ENCODE peak calls at places on chromosomes 16 and 17, in four cellular contexts. P is GM12891, N is K562, E is HL-60. X is an unnamed sample.

GRCh38 chr17:9002610-9003354 is 18.5 kb upstream of the NTN1 start:
- DNase-seq in P (peak; percentile 70), N (no peak), E (no peak), X (no peak)

GRCh38 chr17:39209317-39210092 is 9.4 kb downstream of the RPL19 start:
- DNase-seq in P (no peak), N (peak; percentile 41), E (peak; percentile 84), X (no peak)

GRCh38 chr16:12395266-12395665 is 408.4 kb downstream of the CPPED1 start:
- DNase-seq in P (no peak), N (no peak), E (no peak), X (no peak)

GRCh38 chr17:49193513-49194296 is 16.7 kb downstream of the GNGT2 start:
- DNase-seq in P (no peak), N (peak; percentile 64), E (peak; percentile 46), X (peak; percentile 98)

GRCh38 chr17:3911271-3912053 is 4.8 kb downstream of the P2RX1 start:
- DNase-seq in P (peak; percentile 81), N (no peak), E (peak; percentile 45), X (peak; percentile 89)

GRCh38 chr16:17766012-17766411 is 295.3 kb upstream of the XYLT1 start:
- DNase-seq in P (no peak), N (no peak), E (no peak), X (no peak)

GRCh38 chr16:1034230-1035065 is 38.1 kb upstream of the SSTR5 start:
- DNase-seq in P (no peak), N (no peak), E (no peak), X (no peak)

GRCh38 chr16:78175287-78175686 is 75.8 kb downstream of the WWOX start:
- DNase-seq in P (no peak), N (no peak), E (no peak), X (no peak)

GRCh38 chr17:17780941-17781590 is 55.7 kb downstream of the SREBF1 start:
- DNase-seq in P (no peak), N (no peak), E (no peak), X (no peak)

GRCh38 chr17:44935116-44935515 is 12.5 kb downstream of the KIF18B start:
- DNase-seq in P (no peak), N (no peak), E (no peak), X (no peak)

GRCh38 chr17:73376152-73376551 is 64.4 kb upstream of the CDC42EP4 start:
- DNase-seq in P (no peak), N (no peak), E (no peak), X (no peak)

GRCh38 chr17:82915010-82915696 is 75.3 kb upstream of the ZNF750 start:
- DNase-seq in P (no peak), N (no peak), E (no peak), X (peak; percentile 11)

GRCh38 chr16:16120382-16121184 is 102.7 kb downstream of the ABCC6 start:
- DNase-seq in P (no peak), N (peak; percentile 82), E (no peak), X (no peak)

GRCh38 chr17:48646183-48647102 is 20.3 kb upstream of the HOXB9 start:
- DNase-seq in P (no peak), N (peak; percentile 76), E (no peak), X (no peak)

GRCh38 chr17:73166731-73167581 is 2.1 kb downstream of the SSTR2 start:
- DNase-seq in P (no peak), N (no peak), E (peak; percentile 66), X (no peak)

GRCh38 chr16:58556678-58557077 is 41.4 kb downstream of the SETD6 start:
- DNase-seq in P (no peak), N (no peak), E (no peak), X (no peak)

GRCh38 chr17:42118545-42118944 is 2.6 kb downstream of the KAT2A start:
- DNase-seq in P (no peak), N (peak; percentile 41), E (no peak), X (no peak)

GRCh38 chr17:55177159-55177913 is 87.4 kb upstream of the HLF start:
- DNase-seq in P (no peak), N (no peak), E (no peak), X (no peak)

GRCh38 chr17:81030726-81031570 is 4.0 kb upstream of the BAIAP2 start:
- DNase-seq in P (peak; percentile 3), N (no peak), E (no peak), X (no peak)

GRCh38 chr17:81032641-81033422 is 2.1 kb upstream of the BAIAP2 start:
- DNase-seq in P (no peak), N (no peak), E (no peak), X (no peak)

GRCh38 chr17:81033535-81034167 is 1.3 kb upstream of the BAIAP2 start:
- DNase-seq in P (no peak), N (no peak), E (no peak), X (no peak)

GRCh38 chr17:81029859-81030258 is 5.1 kb upstream of the BAIAP2 start:
- DNase-seq in P (no peak), N (no peak), E (no peak), X (no peak)

GRCh38 chr17:81031571-81032550 is 3.1 kb upstream of the BAIAP2 start:
- DNase-seq in P (no peak), N (no peak), E (no peak), X (no peak)
- TF ChIP-seq SPI1 in P (no peak), N (no peak), E (no peak), X (no peak)

GRCh38 chr16:73739049-73739769 is 557.4 kb upstream of the PSMD7 start:
- DNase-seq in P (no peak), N (no peak), E (no peak), X (no peak)

GRCh38 chr16:73746554-73746953 is 550.1 kb upstream of the PSMD7 start:
- DNase-seq in P (no peak), N (no peak), E (no peak), X (no peak)

GRCh38 chr16:73747328-73747727 is 549.3 kb upstream of the PSMD7 start:
- DNase-seq in P (no peak), N (no peak), E (no peak), X (no peak)

DNA sequence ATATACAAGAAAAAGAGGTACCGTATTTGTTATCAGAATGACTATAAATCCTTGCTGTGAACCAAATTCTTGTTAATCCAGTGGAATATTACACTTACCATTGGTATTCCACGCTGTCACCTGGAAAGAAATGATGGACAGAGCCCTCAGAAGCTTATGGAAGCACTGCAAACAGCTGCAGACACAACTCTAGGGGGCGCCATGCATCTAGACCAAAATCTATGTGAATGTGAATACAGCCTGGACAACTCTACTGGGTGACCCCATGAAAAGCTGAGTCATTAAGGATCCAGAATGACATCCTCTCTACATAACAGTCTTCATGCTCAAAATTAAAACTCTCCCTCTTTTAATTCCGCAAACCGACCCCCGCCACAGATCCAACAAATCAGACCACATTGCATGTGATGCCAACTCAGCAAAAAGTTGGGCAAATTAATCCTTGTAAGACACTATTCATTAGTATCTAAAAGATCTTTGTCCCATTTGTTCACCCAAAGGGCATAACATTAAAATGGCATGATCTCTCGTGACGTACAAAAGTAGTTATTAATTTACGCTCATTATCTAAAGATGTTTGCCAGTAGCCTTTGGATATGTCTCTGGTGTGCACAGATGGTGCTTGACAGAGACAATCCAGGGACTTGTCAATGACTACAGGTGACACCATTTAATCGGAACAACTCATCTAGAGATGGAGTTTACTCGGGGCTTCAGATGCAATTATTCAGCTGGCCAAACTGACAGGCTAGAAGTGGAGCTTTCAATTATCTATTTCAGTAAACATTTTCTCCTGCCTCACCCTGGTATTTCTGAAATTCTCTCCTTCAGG is 552.7 kb upstream of the PSMD7 start:
- DNase-seq in P (no peak), N (no peak), E (no peak), X (no peak)
- TF ChIP-seq SPI1 in P (no peak), N (no peak), E (no peak), X (no peak)

DNA sequence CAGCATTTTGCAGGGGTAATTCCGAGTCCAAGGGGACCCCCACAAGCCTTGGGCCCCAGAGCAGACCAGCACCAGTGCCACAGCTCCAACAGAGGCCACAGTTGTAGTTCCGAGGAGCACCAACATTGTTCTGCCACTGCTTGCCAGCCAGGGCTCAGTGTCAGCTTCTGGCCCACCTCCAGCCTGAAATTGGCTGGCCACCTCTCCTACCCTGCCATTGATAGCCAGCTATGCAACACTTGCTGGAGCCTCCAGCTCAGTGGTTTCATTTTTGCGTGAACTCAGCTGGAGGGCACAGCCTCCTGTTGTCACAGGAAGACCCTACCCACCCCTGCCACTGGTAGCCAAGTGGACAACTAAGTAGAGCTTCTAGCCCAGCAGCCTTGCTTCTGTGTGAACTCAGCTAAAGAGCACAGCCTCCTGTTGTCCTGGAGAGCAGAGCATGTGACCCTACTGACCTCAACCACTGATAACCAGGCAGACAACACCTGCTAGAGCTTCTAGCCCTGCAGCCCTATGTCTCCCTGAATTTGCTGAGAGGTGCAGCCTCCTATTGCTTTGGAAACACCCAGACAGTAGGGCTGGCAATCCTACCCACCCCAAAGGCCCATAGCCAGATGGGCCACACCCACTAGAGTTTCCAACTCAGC is 24.9 kb downstream of the HYDIN start:
- DNase-seq in P (no peak), N (no peak), E (no peak), X (no peak)
- TF ChIP-seq SPI1 in P (no peak), N (no peak), E (no peak), X (no peak)

GRCh38 chr16:67394271-67395104 is 1.2 kb upstream of the TPPP3 start:
- DNase-seq in P (no peak), N (no peak), E (no peak), X (no peak)
- TF ChIP-seq SPI1 in P (peak; percentile 58), N (peak; percentile 18), E (peak; percentile 97), X (peak; percentile 31)

GRCh38 chr17:57572062-57572461 is 173.0 kb downstream of the CCDC182 start:
- DNase-seq in P (no peak), N (no peak), E (no peak), X (no peak)
- TF ChIP-seq SPI1 in P (no peak), N (no peak), E (no peak), X (no peak)